ENCODE peak calls at places on chromosomes 16 and 17, in four cellular contexts. G is thoracic aorta, T is upper lobe of left lung, C is adrenal gland. Y is an unnamed sample.

GRCh38 chr16:63890072-63890471 is 1231.8 kb downstream of the CDH11 start:
- DNase-seq in C (peak), T (no peak), G (no peak), Y (peak)

GRCh38 chr16:54460254-54460860 is 173.8 kb upstream of the IRX3 start:
- DNase-seq in C (no peak), G (no peak), T (no peak), Y (no peak)

GRCh38 chr17:35889818-35890773 is 9.9 kb upstream of the CCL5 start:
- DNase-seq in T (no peak), C (peak), G (no peak), Y (no peak)

GRCh38 chr16:57186630-57187507 is 740 bp downstream of the RSPRY1 start:
- DNase-seq in T (no peak), C (no peak), G (no peak), Y (no peak)

GRCh38 chr16:19757762-19758595 is 39.9 kb downstream of the IQCK start:
- DNase-seq in C (no peak), T (no peak), G (no peak), Y (no peak)

GRCh38 chr17:29958947-29959657 is 17.7 kb downstream of the EFCAB5 start:
- DNase-seq in T (no peak), C (no peak), G (no peak), Y (no peak)

GRCh38 chr17:60249517-60249826 is 99.7 kb downstream of the CA4 start:
- DNase-seq in C (no peak), G (no peak), T (no peak), Y (no peak)

GRCh38 chr16:69935740-69936139 is 15.4 kb upstream of the CLEC18A start:
- DNase-seq in C (no peak), T (no peak), G (no peak), Y (no peak)

GRCh38 chr17:82105882-82106696 is 8.1 kb upstream of the FASN start:
- DNase-seq in G (no peak), C (peak), T (peak), Y (peak)

GRCh38 chr16:89300311-89300975 is 82.9 kb downstream of the ZNF778 start:
- DNase-seq in T (no peak), C (peak), G (no peak), Y (no peak)

GRCh38 chr17:74750327-74751069 is 2.1 kb downstream of the NHERF1 start:
- DNase-seq in G (no peak), T (no peak), C (peak), Y (no peak)

GRCh38 chr17:81513669-81514484 is 1.3 kb upstream of the ACTG1 start:
- DNase-seq in C (peak), T (peak), G (no peak), Y (peak)

GRCh38 chr16:21223787-21224186 is 9.7 kb upstream of the ANKS4B start:
- DNase-seq in C (no peak), G (no peak), T (no peak), Y (no peak)

GRCh38 chr17:29838961-29839360 is 91.1 kb downstream of the SSH2 start:
- DNase-seq in G (no peak), C (peak), T (no peak), Y (no peak)

GRCh38 chr17:44591223-44591622 is 33.9 kb downstream of the FZD2 start:
- DNase-seq in T (no peak), C (no peak), G (no peak), Y (no peak)

GRCh38 chr16:14098081-14098480 is 27.0 kb downstream of the MRTFB start:
- DNase-seq in C (no peak), G (no peak), T (no peak), Y (no peak)

GRCh38 chr17:7404737-7405412 is 978 bp upstream of the TMEM256 start:
- DNase-seq in C (peak), G (no peak), T (peak), Y (peak)
- TF ChIP-seq CTCF in C (peak), G (no peak), T (no peak), Y (no peak)

GRCh38 chr17:38853292-38854219 is at the start of gene RPL23:
- DNase-seq in G (peak), C (peak), T (peak), Y (peak)
- TF ChIP-seq CTCF in G (no peak), C (no peak), T (no peak), Y (no peak)

DNA sequence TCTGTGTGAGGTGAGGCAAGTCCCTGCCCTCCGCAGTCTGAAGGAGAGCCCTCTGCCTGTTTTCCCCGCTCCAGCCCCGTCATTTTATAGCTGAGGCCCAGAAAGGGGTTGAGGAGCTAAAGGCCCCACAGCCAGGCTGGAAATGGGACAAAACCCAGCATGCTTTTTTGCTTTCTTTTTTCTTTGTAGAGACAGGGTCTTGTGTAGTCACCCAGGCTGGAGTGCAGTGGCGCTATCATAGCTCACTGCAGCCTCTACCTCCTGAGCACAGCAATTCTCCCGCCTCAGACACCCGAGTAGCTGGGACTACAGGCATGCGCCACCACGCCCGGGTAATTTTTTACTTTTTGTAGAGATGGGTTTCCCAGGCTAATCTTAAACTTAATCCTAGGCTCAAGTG is 11.0 kb upstream of the LITAF start:
- DNase-seq in C (no peak), G (no peak), T (no peak), Y (no peak)
- TF ChIP-seq CTCF in C (no peak), G (no peak), T (no peak), Y (no peak)

GRCh38 chr17:11240041-11240801 is 792 bp upstream of the SHISA6 start:
- DNase-seq in T (peak), G (no peak), C (no peak), Y (no peak)
- TF ChIP-seq CTCF in T (no peak), G (no peak), C (no peak), Y (no peak)

GRCh38 chr17:28346199-28346580 is 10.6 kb downstream of the TNFAIP1 start:
- DNase-seq in C (no peak), T (no peak), G (no peak), Y (no peak)

GRCh38 chr17:28345420-28346198 is 10.0 kb downstream of the TNFAIP1 start:
- DNase-seq in G (no peak), C (peak), T (no peak), Y (no peak)

GRCh38 chr17:28348979-28349378 is 8.3 kb downstream of the POLDIP2 start:
- DNase-seq in G (no peak), C (no peak), T (no peak), Y (no peak)

GRCh38 chr17:28347261-28347891 is 10.0 kb downstream of the POLDIP2 start:
- DNase-seq in T (no peak), C (peak), G (no peak), Y (no peak)

GRCh38 chr17:28346746-28347246 is 10.5 kb downstream of the POLDIP2 start:
- DNase-seq in T (no peak), C (peak), G (no peak), Y (no peak)
- TF ChIP-seq CTCF in T (no peak), C (peak), G (no peak), Y (no peak)

DNA sequence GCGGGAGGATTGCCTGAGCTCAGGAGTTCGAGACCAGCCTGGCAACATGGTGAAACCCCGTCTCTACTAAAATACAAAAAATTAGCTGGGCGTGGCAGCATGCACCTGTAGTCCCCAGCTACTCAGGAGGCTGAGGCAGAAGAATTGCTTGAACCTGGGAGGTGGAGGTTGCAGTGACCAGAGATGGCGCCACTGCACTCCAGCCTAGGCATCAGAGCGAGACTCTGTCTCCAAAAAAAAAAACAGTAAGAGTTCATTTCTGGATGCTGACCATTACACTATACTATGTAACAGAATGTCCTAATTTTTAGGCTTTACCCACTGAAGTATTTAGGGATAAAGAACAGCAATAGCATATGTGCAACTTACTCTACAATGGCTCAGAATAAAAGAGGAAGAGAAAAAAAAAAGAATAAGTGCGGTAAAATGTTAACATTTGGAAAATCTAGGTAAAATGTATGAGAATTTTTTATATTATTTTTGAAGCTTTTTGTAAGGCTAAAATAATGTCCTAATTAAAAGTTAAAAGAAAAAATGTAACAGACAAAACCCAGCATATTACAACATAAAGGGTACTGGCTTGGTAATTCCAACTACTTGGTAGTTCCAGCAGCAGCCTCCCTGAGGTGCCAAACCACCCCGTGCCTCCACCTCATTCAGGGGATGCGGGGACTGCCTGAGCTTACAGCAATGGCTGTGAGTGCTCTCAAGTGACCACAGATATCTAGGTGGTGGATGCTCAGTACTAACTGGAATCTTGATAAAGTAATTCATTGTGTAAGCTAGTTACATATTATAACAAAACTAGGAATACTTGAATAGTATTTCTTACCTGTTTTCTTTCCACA is 10.9 kb downstream of the COPS3 start:
- DNase-seq in T (no peak), G (no peak), C (peak), Y (no peak)
- TF ChIP-seq CTCF in T (no peak), G (no peak), C (no peak), Y (no peak)

DNA sequence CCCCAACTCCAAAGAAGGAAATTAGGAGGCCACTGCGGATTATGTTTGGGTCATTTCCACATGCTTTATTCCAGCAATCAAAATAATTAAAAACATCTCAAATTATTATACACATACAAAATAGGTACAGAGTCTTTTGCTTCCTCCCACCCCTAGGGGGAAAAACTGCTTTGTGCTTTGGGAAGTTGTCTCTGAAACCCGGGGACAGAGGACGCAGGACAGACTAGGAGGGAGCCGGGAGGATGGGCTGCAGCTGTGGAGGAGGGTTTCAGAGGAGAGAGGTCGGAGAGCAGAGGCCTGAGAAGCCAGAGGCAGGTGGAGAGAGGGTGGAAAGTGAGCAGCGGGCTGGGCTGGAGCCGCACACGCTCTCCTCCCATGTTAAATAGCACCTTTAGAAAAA is 17.4 kb downstream of the COL1A1 start:
- DNase-seq in C (no peak), G (no peak), T (no peak), Y (no peak)
- TF ChIP-seq CTCF in C (no peak), G (peak), T (no peak), Y (no peak)

DNA sequence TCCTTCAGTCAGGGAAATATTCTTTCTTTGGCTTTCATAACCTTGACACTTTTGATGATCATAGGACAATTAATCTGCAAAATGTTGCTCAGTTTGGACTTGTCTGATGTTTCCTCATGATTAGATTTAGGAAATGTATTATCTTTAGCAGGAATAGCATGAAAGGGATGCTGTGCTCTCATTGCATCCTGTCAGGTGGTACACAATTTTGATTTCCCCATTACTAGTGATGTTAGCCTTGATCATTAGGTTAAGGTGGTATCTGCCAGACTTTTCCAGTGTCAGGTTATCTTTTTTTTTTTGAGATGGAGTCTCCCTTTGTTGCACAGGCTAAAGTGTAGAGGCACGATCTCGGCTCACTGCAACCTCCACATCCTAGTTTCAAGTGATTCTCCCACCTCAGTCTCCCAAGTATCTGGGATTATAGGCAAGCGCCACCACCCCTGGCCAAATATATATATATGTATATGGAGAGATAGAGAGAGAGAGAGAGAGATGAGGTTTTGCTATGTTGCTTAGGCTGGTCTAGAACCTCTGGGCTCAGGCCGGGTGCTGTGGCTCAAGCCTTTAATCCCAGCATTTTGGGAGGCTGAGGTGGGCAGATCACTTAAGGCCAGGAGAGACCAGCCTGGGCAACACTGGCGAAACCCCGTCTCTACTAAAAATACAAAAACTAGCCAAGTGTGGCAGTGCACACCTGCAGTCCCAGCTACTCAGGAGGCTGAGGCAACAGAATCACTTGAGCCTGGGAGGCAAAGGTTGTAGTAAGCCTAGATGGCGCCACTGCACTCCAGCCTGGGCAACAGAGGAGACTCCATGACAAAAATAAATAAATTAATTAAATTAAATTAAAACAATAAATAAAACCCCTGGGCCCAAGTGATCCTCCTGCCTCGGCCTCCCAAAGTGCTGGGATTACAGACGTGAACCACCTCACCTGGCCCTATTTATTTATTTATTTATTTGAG is 15.8 kb upstream of the CAVIN1 start:
- DNase-seq in T (no peak), G (no peak), C (peak), Y (peak)
- TF ChIP-seq CTCF in T (no peak), G (no peak), C (no peak), Y (no peak)

GRCh38 chr16:67199011-67199807 is at the start of gene ELMO3:
- DNase-seq in T (peak), C (no peak), G (no peak), Y (peak)
- TF ChIP-seq CTCF in T (peak), C (peak), G (no peak), Y (no peak)